ENCODE peak calls at places on chromosome 5, in eight cellular contexts. Q, X, T, M, F, J, L and U are unnamed samples.

GRCh38 chr5:151132959-151133358 is 24.6 kb downstream of the ANXA6 start:
- DNase-seq in Q (no peak), X (no peak), T (no peak), M (no peak), F (no peak), J (no peak), L (no peak), U (no peak)

GRCh38 chr5:15933481-15934207 is 245.9 kb downstream of the MARCHF11 start:
- DNase-seq in Q (no peak), X (no peak), T (no peak), M (no peak), F (peak), J (no peak), L (no peak), U (no peak)

GRCh38 chr5:60287174-60287771 is 393.7 kb upstream of the PDE4D start:
- DNase-seq in Q (peak), X (no peak), T (no peak), M (peak), F (peak), J (peak), L (no peak), U (peak)

GRCh38 chr5:72179816-72180440 is 72.7 kb downstream of the MAP1B start:
- DNase-seq in Q (no peak), X (no peak), T (no peak), M (no peak), F (no peak), J (no peak), L (no peak), U (no peak)

GRCh38 chr5:168549554-168549953 is 20.4 kb downstream of the FBLL1 start:
- DNase-seq in Q (no peak), X (no peak), T (no peak), M (no peak), F (no peak), J (no peak), L (no peak), U (no peak)

GRCh38 chr5:142659405-142659804 is 26.5 kb downstream of the FGF1 start:
- DNase-seq in Q (no peak), X (no peak), T (no peak), M (no peak), F (peak), J (no peak), L (no peak), U (no peak)

GRCh38 chr5:177426566-177427210 is at the start of gene GRK6:
- DNase-seq in Q (no peak), X (no peak), T (peak), M (no peak), F (no peak), J (peak), L (no peak), U (no peak)

GRCh38 chr5:179777456-179777855 is 16.3 kb upstream of the LTC4S start:
- DNase-seq in Q (no peak), X (no peak), T (no peak), M (no peak), F (no peak), J (no peak), L (no peak), U (no peak)

GRCh38 chr5:178357678-178358077 is 125.1 kb upstream of the PHYKPL start:
- DNase-seq in Q (no peak), X (no peak), T (no peak), M (no peak), F (no peak), J (no peak), L (no peak), U (no peak)

GRCh38 chr5:56815657-56816545 is 552 bp downstream of the MAP3K1 start:
- DNase-seq in Q (peak), X (no peak), T (peak), M (no peak), F (peak), J (peak), L (peak), U (no peak)

GRCh38 chr5:126847318-126848221 is 70.6 kb downstream of the LMNB1 start:
- DNase-seq in Q (no peak), X (no peak), T (no peak), M (no peak), F (no peak), J (peak), L (no peak), U (no peak)

GRCh38 chr5:103475629-103476240 is 86.9 kb downstream of the NUDT12 start:
- DNase-seq in Q (peak), X (no peak), T (no peak), M (no peak), F (peak), J (no peak), L (no peak), U (peak)

GRCh38 chr5:163529698-163530097 is 24.3 kb downstream of the MAT2B start:
- DNase-seq in Q (no peak), X (no peak), T (no peak), M (no peak), F (peak), J (no peak), L (no peak), U (no peak)

GRCh38 chr5:59874675-59875074 is 18.9 kb downstream of the PDE4D start:
- DNase-seq in Q (no peak), X (no peak), T (no peak), M (no peak), F (no peak), J (no peak), L (no peak), U (no peak)

GRCh38 chr5:112228672-112229071 is 190.4 kb downstream of the EPB41L4A start:
- DNase-seq in Q (peak), X (no peak), T (no peak), M (peak), F (peak), J (peak), L (no peak), U (peak)

GRCh38 chr5:72467421-72467820 is 39.8 kb downstream of the ZNF366 start:
- DNase-seq in Q (no peak), X (no peak), T (no peak), M (no peak), F (no peak), J (no peak), L (no peak), U (no peak)

GRCh38 chr5:14869286-14870164 is 2.1 kb downstream of the ANKH start:
- DNase-seq in Q (no peak), X (no peak), T (no peak), M (no peak), F (no peak), J (no peak), L (peak), U (no peak)

GRCh38 chr5:39118638-39119037 is 44.4 kb upstream of the RICTOR start:
- DNase-seq in Q (no peak), X (no peak), T (no peak), M (no peak), F (no peak), J (no peak), L (no peak), U (no peak)

GRCh38 chr5:32446660-32447059 is 2.1 kb upstream of the ZFR start:
- DNase-seq in Q (no peak), X (no peak), T (no peak), M (no peak), F (no peak), J (no peak), L (no peak), U (no peak)

GRCh38 chr5:151694035-151694485 is 7.3 kb upstream of the SPARC start:
- DNase-seq in Q (no peak), X (peak), T (no peak), M (peak), F (peak), J (no peak), L (no peak), U (no peak)

GRCh38 chr5:147782053-147783028 is at the start of gene JAKMIP2:
- DNase-seq in Q (peak), X (peak), T (peak), M (peak), F (peak), J (peak), L (peak), U (peak)

GRCh38 chr5:28743362-28743761 is 1705.0 kb upstream of the CDH9 start:
- DNase-seq in Q (no peak), X (no peak), T (no peak), M (peak), F (no peak), J (no peak), L (no peak), U (peak)

GRCh38 chr5:108747111-108748009 is at the start of gene FER:
- DNase-seq in Q (peak), X (no peak), T (peak), M (peak), F (peak), J (no peak), L (peak), U (peak)

GRCh38 chr5:75062925-75063531 is 10.7 kb upstream of the GCNT4 start:
- DNase-seq in Q (no peak), X (no peak), T (no peak), M (no peak), F (no peak), J (no peak), L (no peak), U (no peak)

GRCh38 chr5:159183247-159183646 is 26.1 kb downstream of the RNF145 start:
- DNase-seq in Q (no peak), X (no peak), T (no peak), M (no peak), F (no peak), J (no peak), L (no peak), U (no peak)

GRCh38 chr5:433836-434235 is 9.1 kb upstream of the EXOC3 start:
- DNase-seq in Q (no peak), X (no peak), T (no peak), M (no peak), F (no peak), J (no peak), L (no peak), U (no peak)

GRCh38 chr5:6733411-6734242 is 20.4 kb downstream of the TENT4A start:
- DNase-seq in Q (no peak), X (no peak), T (peak), M (no peak), F (peak), J (no peak), L (no peak), U (no peak)